ENCODE peak calls at places on chromosomes 7 and 10, in ten cellular contexts. P is transverse colon, C is BJ, J is lower lobe of right lung, H is fibroblast of the aortic adventitia, U is coronary artery, Y is colonic mucosa, A is WTC11, Z is ovary, L is MM.1S. K is an unnamed sample.
A peak's percentile ranks its signal among the peaks of the same experiment; 100 is the strongest.

GRCh38 chr10:42488416-42488815 is 150.0 kb downstream of the ZNF33B start:
- DNase-seq in P (no peak), C (peak; percentile 36), J (no peak), H (peak; percentile 16), U (no peak), Y (no peak), A (no peak), Z (no peak), L (no peak), K (no peak)

GRCh38 chr10:19328582-19328981 is 280.0 kb downstream of the MALRD1 start:
- DNase-seq in P (no peak), C (no peak), J (no peak), H (peak; percentile 9), U (no peak), Y (no peak), A (no peak), Z (no peak), L (no peak), K (no peak)

GRCh38 chr10:128630787-128631252 is 504.6 kb upstream of the MKI67 start:
- DNase-seq in P (no peak), C (no peak), J (no peak), H (no peak), U (no peak), Y (no peak), A (no peak), Z (no peak), L (no peak), K (no peak)

GRCh38 chr7:90313908-90314307 is 7.2 kb downstream of the FAM237B start:
- DNase-seq in P (no peak), C (no peak), J (no peak), H (no peak), U (no peak), Y (no peak), A (no peak), Z (no peak), L (no peak), K (no peak)

GRCh38 chr7:140009735-140010134 is 53.0 kb downstream of the PARP12 start:
- DNase-seq in P (no peak), C (no peak), J (no peak), H (no peak), U (no peak), Y (no peak), A (no peak), Z (no peak), L (no peak), K (no peak)

GRCh38 chr7:131011976-131012375 is 278.0 kb upstream of the KLF14 start:
- DNase-seq in P (no peak), C (no peak), J (no peak), H (peak; percentile 91), U (no peak), Y (no peak), A (no peak), Z (no peak), L (no peak), K (no peak)

GRCh38 chr7:34069676-34070075 is 164.3 kb downstream of the BMPER start:
- DNase-seq in P (no peak), C (no peak), J (no peak), H (peak; percentile 33), U (no peak), Y (no peak), A (no peak), Z (no peak), L (no peak), K (no peak)

GRCh38 chr7:27347261-27347610 is 104.6 kb downstream of the EVX1 start:
- DNase-seq in P (no peak), C (no peak), J (no peak), H (no peak), U (no peak), Y (no peak), A (no peak), Z (no peak), L (no peak), K (no peak)

GRCh38 chr7:26005683-26006410 is 146.2 kb upstream of the NFE2L3 start:
- DNase-seq in P (peak; percentile 14), C (no peak), J (no peak), H (no peak), U (no peak), Y (peak; percentile 59), A (no peak), Z (no peak), L (no peak), K (no peak)

GRCh38 chr10:97585439-97585811 is 1.2 kb downstream of the HOGA1 start:
- DNase-seq in P (no peak), C (no peak), J (no peak), H (no peak), U (no peak), Y (no peak), A (no peak), Z (no peak), L (no peak), K (no peak)

GRCh38 chr7:91940171-91940570 is 491 bp upstream of the AKAP9 start:
- DNase-seq in P (peak; percentile 19), C (no peak), J (no peak), H (peak; percentile 17), U (no peak), Y (peak; percentile 33), A (peak; percentile 25), Z (peak; percentile 44), L (peak; percentile 44), K (peak; percentile 48)

GRCh38 chr10:31749293-31749692 is 179.3 kb downstream of the ARHGAP12 start:
- DNase-seq in P (no peak), C (no peak), J (no peak), H (no peak), U (no peak), Y (no peak), A (no peak), Z (no peak), L (no peak), K (no peak)

GRCh38 chr10:86968994-86969355 is 693 bp downstream of the ADIRF start:
- DNase-seq in P (no peak), C (no peak), J (no peak), H (no peak), U (peak; percentile 74), Y (no peak), A (no peak), Z (peak; percentile 67), L (no peak), K (no peak)

GRCh38 chr7:22361320-22361719 is 4.4 kb upstream of the RAPGEF5 start:
- DNase-seq in P (no peak), C (no peak), J (no peak), H (no peak), U (no peak), Y (no peak), A (no peak), Z (no peak), L (no peak), K (no peak)

GRCh38 chr10:77391605-77392235 is 245.9 kb downstream of the KCNMA1 start:
- DNase-seq in P (peak; percentile 83), C (peak; percentile 51), J (peak; percentile 67), H (peak; percentile 91), U (peak; percentile 86), Y (peak; percentile 85), A (peak; percentile 96), Z (peak; percentile 83), L (peak; percentile 48), K (peak; percentile 54)

GRCh38 chr7:39735903-39736302 is 112.5 kb downstream of the RALA start:
- DNase-seq in P (no peak), C (no peak), J (no peak), H (peak; percentile 39), U (no peak), Y (no peak), A (no peak), Z (no peak), L (no peak), K (no peak)

GRCh38 chr10:72688208-72688651 is 3.7 kb upstream of the MCU start:
- DNase-seq in P (no peak), C (peak; percentile 54), J (no peak), H (peak; percentile 83), U (no peak), Y (peak; percentile 46), A (no peak), Z (no peak), L (no peak), K (peak; percentile 23)

GRCh38 chr10:34816067-34817002 is 1.2 kb upstream of the PARD3 start:
- DNase-seq in P (peak; percentile 36), C (no peak), J (no peak), H (peak; percentile 40), U (no peak), Y (peak; percentile 44), A (peak; percentile 18), Z (peak; percentile 53), L (no peak), K (peak; percentile 24)
- TF ChIP-seq CTCF in P (no peak), C (peak; percentile 19), J (no peak), H (no peak), U (no peak), Y (no peak), A (no peak), Z (no peak), L (no peak), K (no peak)

DNA sequence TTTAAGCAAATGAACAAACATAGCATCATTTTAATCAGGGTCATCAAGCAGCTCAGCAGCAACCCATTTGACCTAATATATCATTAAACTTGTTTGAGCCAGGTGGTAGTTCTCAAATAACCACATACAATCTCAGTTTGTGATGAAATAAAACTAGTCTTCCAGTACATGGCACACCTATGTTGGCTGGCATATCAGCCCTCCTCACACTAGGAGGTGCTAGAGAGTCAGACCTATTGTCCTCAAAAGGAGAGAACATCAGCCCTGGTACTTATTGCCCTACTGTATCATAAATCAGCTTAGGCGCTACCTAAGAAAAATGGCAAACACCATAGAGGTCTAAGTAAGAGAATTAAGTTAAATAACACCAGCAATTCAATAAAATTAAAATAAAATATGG is 81.7 kb downstream of the CABCOCO1 start:
- DNase-seq in P (no peak), C (no peak), J (no peak), H (no peak), U (no peak), Y (peak; percentile 35), A (peak; percentile 31), Z (no peak), L (peak; percentile 25), K (no peak)
- TF ChIP-seq CTCF in P (no peak), C (no peak), J (no peak), H (no peak), U (no peak), Y (no peak), A (no peak), Z (no peak), L (peak; percentile 41), K (peak; percentile 23)

DNA sequence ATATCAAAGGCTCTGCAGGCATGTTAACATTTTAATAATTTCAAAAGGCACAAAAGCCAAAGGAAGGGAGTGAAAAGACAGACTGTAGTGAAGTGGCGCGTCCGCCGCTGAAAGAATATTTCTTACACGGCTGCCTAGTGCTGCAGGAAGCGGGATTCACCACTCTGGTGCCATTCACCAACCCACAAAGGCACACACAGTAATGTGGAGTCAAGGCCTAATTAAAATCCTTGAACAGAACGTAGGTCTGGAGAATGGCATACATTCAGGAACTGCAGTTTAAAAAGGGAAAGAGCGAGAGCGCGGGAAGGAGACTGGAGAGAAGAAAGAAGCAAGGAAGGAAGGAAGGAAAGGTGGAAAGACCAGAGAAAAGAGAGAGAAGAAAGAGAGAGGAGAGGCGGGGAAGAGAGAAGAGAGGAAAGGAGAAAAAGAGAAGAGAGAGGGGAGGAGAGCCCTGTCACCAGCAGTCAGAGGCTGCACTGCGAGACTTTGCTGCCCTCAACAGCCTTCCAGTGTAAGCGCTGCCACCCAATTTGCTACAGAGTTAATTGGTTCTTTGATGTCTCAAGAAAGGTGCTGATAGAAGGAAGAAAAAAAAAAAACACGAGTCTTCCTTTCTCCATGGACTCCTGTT is 554.0 kb downstream of the MDFIC start:
- DNase-seq in P (peak; percentile 15), C (no peak), J (no peak), H (no peak), U (no peak), Y (peak; percentile 23), A (peak; percentile 45), Z (no peak), L (no peak), K (no peak)
- TF ChIP-seq CTCF in P (peak; percentile 14), C (peak; percentile 2), J (no peak), H (no peak), U (no peak), Y (no peak), A (no peak), Z (no peak), L (no peak), K (no peak)

GRCh38 chr7:153193144-153193595 is 433.6 kb downstream of the ACTR3B start:
- DNase-seq in P (peak; percentile 9), C (no peak), J (peak; percentile 57), H (no peak), U (no peak), Y (no peak), A (peak; percentile 73), Z (no peak), L (peak; percentile 38), K (peak; percentile 29)
- TF ChIP-seq CTCF in P (peak; percentile 46), C (no peak), J (peak; percentile 57), H (no peak), U (no peak), Y (no peak), A (peak; percentile 61), Z (no peak), L (peak; percentile 87), K (peak; percentile 59)

K was measured in GM20000.